ENCODE peak calls at places on chromosomes 7 and 10, in seven cellular contexts. One of them, this sample, is unnamed.

GRCh38 chr7:81632418-81632817 is 137.4 kb downstream of the HGF start:
- DNase-seq in psoas muscle: no peak
- DNase-seq in keratinocyte: no peak
- DNase-seq in adrenal gland: no peak
- DNase-seq in A549: no peak
- DNase-seq in thoracic aorta: no peak
- DNase-seq in CD8-positive, alpha-beta T cell: no peak
- DNase-seq in this sample: no peak

GRCh38 chr7:24284699-24285506 is 913 bp downstream of the NPY start:
- DNase-seq in A549: no peak
- DNase-seq in thoracic aorta: no peak
- DNase-seq in psoas muscle: peak
- DNase-seq in keratinocyte: no peak
- DNase-seq in CD8-positive, alpha-beta T cell: no peak
- DNase-seq in adrenal gland: no peak
- DNase-seq in this sample: no peak

GRCh38 chr7:156616269-156617202 is 24.0 kb upstream of the RNF32 start:
- DNase-seq in adrenal gland: no peak
- DNase-seq in psoas muscle: no peak
- DNase-seq in thoracic aorta: no peak
- DNase-seq in CD8-positive, alpha-beta T cell: no peak
- DNase-seq in A549: no peak
- DNase-seq in keratinocyte: no peak
- DNase-seq in this sample: no peak

GRCh38 chr7:75630549-75630948 is 108.2 kb downstream of the HIP1 start:
- DNase-seq in CD8-positive, alpha-beta T cell: no peak
- DNase-seq in thoracic aorta: no peak
- DNase-seq in A549: no peak
- DNase-seq in adrenal gland: no peak
- DNase-seq in psoas muscle: no peak
- DNase-seq in keratinocyte: no peak
- DNase-seq in this sample: no peak

GRCh38 chr10:11403116-11403515 is 208.3 kb downstream of the USP6NL start:
- DNase-seq in CD8-positive, alpha-beta T cell: peak
- DNase-seq in adrenal gland: no peak
- DNase-seq in psoas muscle: no peak
- DNase-seq in keratinocyte: no peak
- DNase-seq in A549: no peak
- DNase-seq in thoracic aorta: no peak
- DNase-seq in this sample: no peak

GRCh38 chr10:48450233-48450810 is 143.8 kb downstream of the MAPK8 start:
- DNase-seq in keratinocyte: no peak
- DNase-seq in A549: no peak
- DNase-seq in thoracic aorta: no peak
- DNase-seq in adrenal gland: no peak
- DNase-seq in CD8-positive, alpha-beta T cell: no peak
- DNase-seq in psoas muscle: peak
- DNase-seq in this sample: peak

GRCh38 chr10:6647811-6648526 is 67.9 kb upstream of the PRKCQ start:
- DNase-seq in keratinocyte: no peak
- DNase-seq in CD8-positive, alpha-beta T cell: peak
- DNase-seq in psoas muscle: peak
- DNase-seq in A549: peak
- DNase-seq in thoracic aorta: no peak
- DNase-seq in adrenal gland: peak
- DNase-seq in this sample: peak

GRCh38 chr7:111883241-111883640 is 320.9 kb upstream of the IMMP2L start:
- DNase-seq in keratinocyte: no peak
- DNase-seq in adrenal gland: no peak
- DNase-seq in psoas muscle: no peak
- DNase-seq in thoracic aorta: no peak
- DNase-seq in CD8-positive, alpha-beta T cell: no peak
- DNase-seq in A549: no peak
- DNase-seq in this sample: no peak

GRCh38 chr10:127442220-127442525 is 106.9 kb upstream of the NPS start:
- DNase-seq in thoracic aorta: no peak
- DNase-seq in A549: no peak
- DNase-seq in psoas muscle: no peak
- DNase-seq in CD8-positive, alpha-beta T cell: no peak
- DNase-seq in adrenal gland: no peak
- DNase-seq in keratinocyte: no peak
- DNase-seq in this sample: no peak

GRCh38 chr7:57868771-57869483 is 418.9 kb downstream of the ZNF716 start:
- DNase-seq in psoas muscle: peak
- DNase-seq in A549: peak
- DNase-seq in keratinocyte: no peak
- DNase-seq in adrenal gland: no peak
- DNase-seq in CD8-positive, alpha-beta T cell: no peak
- DNase-seq in thoracic aorta: no peak
- DNase-seq in this sample: no peak

GRCh38 chr7:45187089-45187945 is 29.7 kb downstream of the RAMP3 start:
- DNase-seq in keratinocyte: no peak
- DNase-seq in thoracic aorta: no peak
- DNase-seq in CD8-positive, alpha-beta T cell: no peak
- DNase-seq in psoas muscle: no peak
- DNase-seq in adrenal gland: no peak
- DNase-seq in A549: no peak
- DNase-seq in this sample: no peak

GRCh38 chr7:11951909-11952308 is 119.9 kb upstream of the THSD7A start:
- DNase-seq in adrenal gland: no peak
- DNase-seq in psoas muscle: no peak
- DNase-seq in keratinocyte: no peak
- DNase-seq in thoracic aorta: no peak
- DNase-seq in A549: no peak
- DNase-seq in CD8-positive, alpha-beta T cell: no peak
- DNase-seq in this sample: no peak

GRCh38 chr7:23449941-23450340 is 20.4 kb downstream of the IGF2BP3 start:
- DNase-seq in CD8-positive, alpha-beta T cell: no peak
- DNase-seq in A549: no peak
- DNase-seq in psoas muscle: no peak
- DNase-seq in keratinocyte: no peak
- DNase-seq in thoracic aorta: no peak
- DNase-seq in adrenal gland: no peak
- DNase-seq in this sample: no peak

GRCh38 chr7:102236592-102237287 is 49.9 kb upstream of the SH2B2 start:
- DNase-seq in thoracic aorta: no peak
- DNase-seq in A549: peak
- DNase-seq in psoas muscle: peak
- DNase-seq in CD8-positive, alpha-beta T cell: no peak
- DNase-seq in keratinocyte: no peak
- DNase-seq in adrenal gland: peak
- DNase-seq in this sample: peak

GRCh38 chr7:122301858-122302745 is 2.4 kb downstream of the FEZF1 start:
- DNase-seq in keratinocyte: no peak
- DNase-seq in adrenal gland: no peak
- DNase-seq in A549: no peak
- DNase-seq in thoracic aorta: no peak
- DNase-seq in CD8-positive, alpha-beta T cell: no peak
- DNase-seq in psoas muscle: no peak
- DNase-seq in this sample: no peak

DNA sequence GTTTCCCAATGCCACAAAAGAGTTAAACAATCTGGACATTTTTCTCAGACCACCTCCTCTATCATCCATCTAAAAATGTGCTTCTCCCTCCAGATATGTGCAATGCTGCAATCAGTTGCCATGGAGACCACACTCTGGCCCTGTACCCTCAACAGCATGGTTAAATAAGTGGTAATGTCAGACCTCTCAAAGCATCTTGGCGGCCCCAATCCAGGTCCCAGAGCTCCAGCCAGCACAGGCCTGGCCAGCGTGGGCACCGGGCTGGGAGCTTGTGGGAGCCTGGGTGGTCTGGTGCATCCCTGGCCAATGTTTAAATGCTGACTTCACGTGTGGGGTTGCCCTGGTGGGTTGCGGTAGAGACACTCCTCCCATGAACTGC is 362.9 kb upstream of the ZNF32 start:
- DNase-seq in psoas muscle: no peak
- DNase-seq in adrenal gland: no peak
- DNase-seq in A549: no peak
- DNase-seq in thoracic aorta: no peak
- DNase-seq in keratinocyte: no peak
- DNase-seq in CD8-positive, alpha-beta T cell: no peak
- DNase-seq in this sample: no peak
- H3K27ac ChIP-seq in psoas muscle: no peak
- H3K27ac ChIP-seq in adrenal gland: no peak
- H3K27ac ChIP-seq in A549: no peak
- H3K27ac ChIP-seq in thoracic aorta: no peak
- H3K27ac ChIP-seq in keratinocyte: peak
- H3K27ac ChIP-seq in CD8-positive, alpha-beta T cell: no peak
- H3K27ac ChIP-seq in this sample: no peak

GRCh38 chr7:5636914-5637313 is 144.5 kb downstream of the RNF216 start:
- DNase-seq in adrenal gland: peak
- DNase-seq in psoas muscle: peak
- DNase-seq in keratinocyte: no peak
- DNase-seq in thoracic aorta: peak
- DNase-seq in A549: peak
- DNase-seq in CD8-positive, alpha-beta T cell: no peak
- DNase-seq in this sample: peak

GRCh38 chr7:5635461-5636445 is 145.7 kb downstream of the RNF216 start:
- DNase-seq in A549: no peak
- DNase-seq in psoas muscle: peak
- DNase-seq in keratinocyte: no peak
- DNase-seq in thoracic aorta: no peak
- DNase-seq in CD8-positive, alpha-beta T cell: no peak
- DNase-seq in adrenal gland: no peak
- DNase-seq in this sample: no peak

GRCh38 chr7:5638994-5639393 is 142.5 kb downstream of the RNF216 start:
- DNase-seq in CD8-positive, alpha-beta T cell: no peak
- DNase-seq in psoas muscle: no peak
- DNase-seq in A549: no peak
- DNase-seq in adrenal gland: no peak
- DNase-seq in keratinocyte: no peak
- DNase-seq in thoracic aorta: no peak
- DNase-seq in this sample: no peak

GRCh38 chr7:5636446-5636835 is 145.0 kb downstream of the RNF216 start:
- DNase-seq in A549: no peak
- DNase-seq in keratinocyte: no peak
- DNase-seq in adrenal gland: no peak
- DNase-seq in thoracic aorta: no peak
- DNase-seq in psoas muscle: no peak
- DNase-seq in CD8-positive, alpha-beta T cell: no peak
- DNase-seq in this sample: no peak

GRCh38 chr7:5637415-5637814 is 144.0 kb downstream of the RNF216 start:
- DNase-seq in psoas muscle: no peak
- DNase-seq in CD8-positive, alpha-beta T cell: no peak
- DNase-seq in thoracic aorta: no peak
- DNase-seq in keratinocyte: no peak
- DNase-seq in A549: no peak
- DNase-seq in adrenal gland: no peak
- DNase-seq in this sample: no peak
- TF ChIP-seq CTCF in psoas muscle: no peak
- TF ChIP-seq CTCF in CD8-positive, alpha-beta T cell: no peak
- TF ChIP-seq CTCF in thoracic aorta: no peak
- TF ChIP-seq CTCF in keratinocyte: no peak
- TF ChIP-seq CTCF in A549: no peak
- TF ChIP-seq CTCF in adrenal gland: no peak
- TF ChIP-seq CTCF in this sample: no peak

DNA sequence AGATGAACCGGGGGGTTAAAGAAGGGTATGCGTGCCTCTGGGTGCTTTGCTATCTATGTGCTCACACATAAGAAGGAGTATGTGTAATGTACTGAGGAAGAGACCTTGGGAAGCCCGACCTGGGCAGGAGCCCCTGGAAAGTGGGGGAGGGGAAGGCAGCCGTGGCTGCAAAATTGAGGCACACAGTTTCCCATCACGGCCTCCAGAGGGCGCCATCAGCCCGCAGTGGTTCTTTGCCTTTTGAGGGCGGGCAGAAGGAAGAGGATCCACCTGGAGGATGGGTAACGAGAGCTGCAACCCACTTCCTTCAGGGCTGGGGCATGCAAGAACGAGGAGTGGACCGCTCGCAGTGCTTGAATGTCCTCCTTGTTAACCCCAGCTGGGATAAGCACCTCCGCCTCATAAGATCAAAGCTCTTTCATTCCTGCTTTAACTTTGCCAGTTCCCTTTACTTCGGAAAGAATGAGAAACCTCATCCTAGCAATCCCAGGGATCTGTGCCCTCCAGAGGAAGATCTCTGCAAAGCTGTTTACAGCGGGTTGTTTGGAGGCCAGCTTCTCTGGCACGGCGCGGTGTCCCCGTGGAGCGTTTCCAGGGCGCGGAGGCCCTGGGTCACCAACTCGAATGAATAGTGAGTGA is 77.9 kb downstream of the PCGF5 start:
- DNase-seq in CD8-positive, alpha-beta T cell: peak
- DNase-seq in thoracic aorta: peak
- DNase-seq in A549: peak
- DNase-seq in adrenal gland: peak
- DNase-seq in keratinocyte: peak
- DNase-seq in psoas muscle: peak
- DNase-seq in this sample: peak
- H3K4me3 ChIP-seq in CD8-positive, alpha-beta T cell: peak
- H3K4me3 ChIP-seq in thoracic aorta: peak
- H3K4me3 ChIP-seq in A549: peak
- H3K4me3 ChIP-seq in adrenal gland: peak
- H3K4me3 ChIP-seq in keratinocyte: peak
- H3K4me3 ChIP-seq in psoas muscle: peak
- H3K4me3 ChIP-seq in this sample: peak

GRCh38 chr7:149181136-149181790 is 14.1 kb upstream of the ZNF282 start:
- DNase-seq in thoracic aorta: no peak
- DNase-seq in A549: no peak
- DNase-seq in psoas muscle: no peak
- DNase-seq in CD8-positive, alpha-beta T cell: no peak
- DNase-seq in keratinocyte: no peak
- DNase-seq in adrenal gland: no peak
- DNase-seq in this sample: no peak
- H3K27ac ChIP-seq in thoracic aorta: no peak
- H3K27ac ChIP-seq in A549: no peak
- H3K27ac ChIP-seq in psoas muscle: no peak
- H3K27ac ChIP-seq in CD8-positive, alpha-beta T cell: no peak
- H3K27ac ChIP-seq in keratinocyte: peak
- H3K27ac ChIP-seq in adrenal gland: no peak
- H3K27ac ChIP-seq in this sample: no peak

GRCh38 chr10:124180044-124180745 is 86.8 kb upstream of the CHST15 start:
- DNase-seq in adrenal gland: no peak
- DNase-seq in keratinocyte: no peak
- DNase-seq in CD8-positive, alpha-beta T cell: no peak
- DNase-seq in A549: no peak
- DNase-seq in thoracic aorta: no peak
- DNase-seq in psoas muscle: no peak
- DNase-seq in this sample: no peak

GRCh38 chr10:124177180-124177518 is 83.8 kb upstream of the CHST15 start:
- DNase-seq in psoas muscle: no peak
- DNase-seq in keratinocyte: no peak
- DNase-seq in adrenal gland: no peak
- DNase-seq in thoracic aorta: no peak
- DNase-seq in CD8-positive, alpha-beta T cell: no peak
- DNase-seq in A549: no peak
- DNase-seq in this sample: no peak

GRCh38 chr10:124180947-124181549 is 87.7 kb upstream of the CHST15 start:
- DNase-seq in A549: no peak
- DNase-seq in CD8-positive, alpha-beta T cell: no peak
- DNase-seq in thoracic aorta: no peak
- DNase-seq in adrenal gland: no peak
- DNase-seq in keratinocyte: no peak
- DNase-seq in psoas muscle: no peak
- DNase-seq in this sample: no peak

GRCh38 chr10:124181656-124182055 is 88.3 kb upstream of the CHST15 start:
- DNase-seq in keratinocyte: no peak
- DNase-seq in A549: no peak
- DNase-seq in thoracic aorta: no peak
- DNase-seq in CD8-positive, alpha-beta T cell: no peak
- DNase-seq in psoas muscle: no peak
- DNase-seq in adrenal gland: no peak
- DNase-seq in this sample: no peak

GRCh38 chr10:124179308-124180043 is 86.1 kb upstream of the CHST15 start:
- DNase-seq in CD8-positive, alpha-beta T cell: no peak
- DNase-seq in adrenal gland: no peak
- DNase-seq in A549: no peak
- DNase-seq in thoracic aorta: no peak
- DNase-seq in psoas muscle: no peak
- DNase-seq in keratinocyte: no peak
- DNase-seq in this sample: no peak
- TF ChIP-seq CTCF in CD8-positive, alpha-beta T cell: no peak
- TF ChIP-seq CTCF in adrenal gland: no peak
- TF ChIP-seq CTCF in A549: no peak
- TF ChIP-seq CTCF in thoracic aorta: no peak
- TF ChIP-seq CTCF in psoas muscle: no peak
- TF ChIP-seq CTCF in keratinocyte: no peak
- TF ChIP-seq CTCF in this sample: no peak

This sample was measured in dorsolateral prefrontal cortex.